ENCODE peak calls at places on chromosomes 13 and 19, in eight cellular contexts. One of them, this sample, is unnamed.

GRCh38 chr13:99686157-99686572 is 184.9 kb downstream of the TM9SF2 start:
- DNase-seq in stimulated activated CD4-positive, alpha-beta T cell treated with anti-CD3 and anti-CD28 coated beads, Interleukin-2, amount 100 ng/mL, for 24 hours: no peak
- DNase-seq in lower leg skin: no peak
- DNase-seq in G401: peak; percentile 86
- DNase-seq in HCT116: no peak
- DNase-seq in fibroblast of the conjunctiva: no peak
- DNase-seq in activated CD4-positive, alpha-beta T cell treated with anti-CD3 and anti-CD28 coated beads for 1 hour: no peak
- DNase-seq in AML-193: no peak
- DNase-seq in this sample: no peak

GRCh38 chr13:23695711-23696512 is 125.7 kb downstream of the TNFRSF19 start:
- DNase-seq in stimulated activated CD4-positive, alpha-beta T cell treated with anti-CD3 and anti-CD28 coated beads, Interleukin-2, amount 100 ng/mL, for 24 hours: peak; percentile 53
- DNase-seq in lower leg skin: no peak
- DNase-seq in G401: no peak
- DNase-seq in HCT116: no peak
- DNase-seq in fibroblast of the conjunctiva: no peak
- DNase-seq in activated CD4-positive, alpha-beta T cell treated with anti-CD3 and anti-CD28 coated beads for 1 hour: peak; percentile 33
- DNase-seq in AML-193: no peak
- DNase-seq in this sample: no peak

GRCh38 chr19:39671739-39672363 is 16.1 kb downstream of the LGALS16 start:
- DNase-seq in stimulated activated CD4-positive, alpha-beta T cell treated with anti-CD3 and anti-CD28 coated beads, Interleukin-2, amount 100 ng/mL, for 24 hours: peak; percentile 58
- DNase-seq in lower leg skin: no peak
- DNase-seq in G401: peak; percentile 41
- DNase-seq in HCT116: peak; percentile 66
- DNase-seq in fibroblast of the conjunctiva: peak; percentile 8
- DNase-seq in activated CD4-positive, alpha-beta T cell treated with anti-CD3 and anti-CD28 coated beads for 1 hour: peak; percentile 18
- DNase-seq in AML-193: peak; percentile 53
- DNase-seq in this sample: peak; percentile 62

GRCh38 chr19:33434090-33434885 is 60.8 kb downstream of the CEBPG start:
- DNase-seq in stimulated activated CD4-positive, alpha-beta T cell treated with anti-CD3 and anti-CD28 coated beads, Interleukin-2, amount 100 ng/mL, for 24 hours: no peak
- DNase-seq in lower leg skin: no peak
- DNase-seq in G401: no peak
- DNase-seq in HCT116: no peak
- DNase-seq in fibroblast of the conjunctiva: no peak
- DNase-seq in activated CD4-positive, alpha-beta T cell treated with anti-CD3 and anti-CD28 coated beads for 1 hour: no peak
- DNase-seq in AML-193: no peak
- DNase-seq in this sample: no peak

GRCh38 chr19:47813304-47813994 is 8.3 kb upstream of the CRX start:
- DNase-seq in stimulated activated CD4-positive, alpha-beta T cell treated with anti-CD3 and anti-CD28 coated beads, Interleukin-2, amount 100 ng/mL, for 24 hours: peak; percentile 85
- DNase-seq in lower leg skin: peak; percentile 29
- DNase-seq in G401: peak; percentile 42
- DNase-seq in HCT116: peak; percentile 61
- DNase-seq in fibroblast of the conjunctiva: peak; percentile 29
- DNase-seq in activated CD4-positive, alpha-beta T cell treated with anti-CD3 and anti-CD28 coated beads for 1 hour: peak; percentile 59
- DNase-seq in AML-193: peak; percentile 36
- DNase-seq in this sample: peak; percentile 71

GRCh38 chr19:49687566-49688316 is 1.7 kb upstream of the ADM5 start:
- DNase-seq in stimulated activated CD4-positive, alpha-beta T cell treated with anti-CD3 and anti-CD28 coated beads, Interleukin-2, amount 100 ng/mL, for 24 hours: no peak
- DNase-seq in lower leg skin: no peak
- DNase-seq in G401: no peak
- DNase-seq in HCT116: no peak
- DNase-seq in fibroblast of the conjunctiva: no peak
- DNase-seq in activated CD4-positive, alpha-beta T cell treated with anti-CD3 and anti-CD28 coated beads for 1 hour: no peak
- DNase-seq in AML-193: no peak
- DNase-seq in this sample: no peak

GRCh38 chr13:20831933-20832332 is 58.2 kb upstream of the EEF1AKMT1 start:
- DNase-seq in stimulated activated CD4-positive, alpha-beta T cell treated with anti-CD3 and anti-CD28 coated beads, Interleukin-2, amount 100 ng/mL, for 24 hours: no peak
- DNase-seq in lower leg skin: no peak
- DNase-seq in G401: no peak
- DNase-seq in HCT116: no peak
- DNase-seq in fibroblast of the conjunctiva: no peak
- DNase-seq in activated CD4-positive, alpha-beta T cell treated with anti-CD3 and anti-CD28 coated beads for 1 hour: no peak
- DNase-seq in AML-193: no peak
- DNase-seq in this sample: no peak

GRCh38 chr19:19510432-19510831 is 4.9 kb downstream of the TSSK6 start:
- DNase-seq in stimulated activated CD4-positive, alpha-beta T cell treated with anti-CD3 and anti-CD28 coated beads, Interleukin-2, amount 100 ng/mL, for 24 hours: no peak
- DNase-seq in lower leg skin: no peak
- DNase-seq in G401: no peak
- DNase-seq in HCT116: no peak
- DNase-seq in fibroblast of the conjunctiva: no peak
- DNase-seq in activated CD4-positive, alpha-beta T cell treated with anti-CD3 and anti-CD28 coated beads for 1 hour: no peak
- DNase-seq in AML-193: no peak
- DNase-seq in this sample: no peak